ENCODE peak calls at places on chromosomes 16 and 17, in six cellular contexts. One of them, this sample, is unnamed.

GRCh38 chr17:73710095-73710592 is 65.9 kb upstream of the SDK2 start:
- DNase-seq in hepatic stellate cell: no peak
- DNase-seq in progenitor cell of endocrine pancreas: peak
- DNase-seq in H7: peak
- DNase-seq in stimulated activated CD4-positive, alpha-beta T cell treated with anti-CD3 and anti-CD28 coated beads, Interleukin-4, amount 100 ng/mL, for 4 hours: peak
- DNase-seq in kidney tubule cell: peak
- DNase-seq in this sample: peak

GRCh38 chr17:56320443-56320842 is 167.2 kb downstream of the ANKFN1 start:
- DNase-seq in progenitor cell of endocrine pancreas: no peak
- DNase-seq in stimulated activated CD4-positive, alpha-beta T cell treated with anti-CD3 and anti-CD28 coated beads, Interleukin-4, amount 100 ng/mL, for 4 hours: no peak
- DNase-seq in H7: peak
- DNase-seq in hepatic stellate cell: no peak
- DNase-seq in kidney tubule cell: no peak
- DNase-seq in this sample: no peak

GRCh38 chr17:78146881-78147280 is 696 bp downstream of the C17orf99 start:
- DNase-seq in stimulated activated CD4-positive, alpha-beta T cell treated with anti-CD3 and anti-CD28 coated beads, Interleukin-4, amount 100 ng/mL, for 4 hours: no peak
- DNase-seq in progenitor cell of endocrine pancreas: no peak
- DNase-seq in hepatic stellate cell: no peak
- DNase-seq in kidney tubule cell: no peak
- DNase-seq in H7: peak
- DNase-seq in this sample: no peak

GRCh38 chr17:40311575-40311974 is 2.6 kb downstream of the RARA start:
- DNase-seq in progenitor cell of endocrine pancreas: no peak
- DNase-seq in stimulated activated CD4-positive, alpha-beta T cell treated with anti-CD3 and anti-CD28 coated beads, Interleukin-4, amount 100 ng/mL, for 4 hours: no peak
- DNase-seq in hepatic stellate cell: no peak
- DNase-seq in kidney tubule cell: peak
- DNase-seq in H7: no peak
- DNase-seq in this sample: peak

GRCh38 chr17:64009571-64010402 is 10.6 kb downstream of the ICAM2 start:
- DNase-seq in kidney tubule cell: peak
- DNase-seq in progenitor cell of endocrine pancreas: no peak
- DNase-seq in hepatic stellate cell: no peak
- DNase-seq in stimulated activated CD4-positive, alpha-beta T cell treated with anti-CD3 and anti-CD28 coated beads, Interleukin-4, amount 100 ng/mL, for 4 hours: no peak
- DNase-seq in H7: no peak
- DNase-seq in this sample: peak

GRCh38 chr16:28572659-28573510 is 19.2 kb downstream of the SGF29 start:
- DNase-seq in stimulated activated CD4-positive, alpha-beta T cell treated with anti-CD3 and anti-CD28 coated beads, Interleukin-4, amount 100 ng/mL, for 4 hours: no peak
- DNase-seq in progenitor cell of endocrine pancreas: no peak
- DNase-seq in kidney tubule cell: no peak
- DNase-seq in hepatic stellate cell: no peak
- DNase-seq in H7: peak
- DNase-seq in this sample: no peak

GRCh38 chr17:16352303-16352837 is 899 bp downstream of the CENPV start:
- DNase-seq in H7: peak
- DNase-seq in progenitor cell of endocrine pancreas: peak
- DNase-seq in hepatic stellate cell: peak
- DNase-seq in kidney tubule cell: peak
- DNase-seq in stimulated activated CD4-positive, alpha-beta T cell treated with anti-CD3 and anti-CD28 coated beads, Interleukin-4, amount 100 ng/mL, for 4 hours: peak
- DNase-seq in this sample: peak

GRCh38 chr16:8867483-8868271 is 1.1 kb downstream of the CARHSP1 start:
- DNase-seq in progenitor cell of endocrine pancreas: no peak
- DNase-seq in stimulated activated CD4-positive, alpha-beta T cell treated with anti-CD3 and anti-CD28 coated beads, Interleukin-4, amount 100 ng/mL, for 4 hours: no peak
- DNase-seq in hepatic stellate cell: no peak
- DNase-seq in kidney tubule cell: no peak
- DNase-seq in H7: peak
- DNase-seq in this sample: no peak

This sample was measured in mammary epithelial cell.